ENCODE peak calls at places on chromosome 3, in nine cellular contexts. One of them, this sample, is unnamed.
A peak's percentile ranks its signal among the peaks of the same experiment; 100 is the strongest.

GRCh38 chr3:134460965-134461364 is 24.8 kb downstream of the ANAPC13 start:
- DNase-seq in HT1080: no peak
- DNase-seq in NCI-H82: no peak
- DNase-seq in esophagus muscularis mucosa: peak; percentile 34
- DNase-seq in A172: no peak
- DNase-seq in A549: no peak
- DNase-seq in HS-5: peak; percentile 93
- DNase-seq in NCI-H146: no peak
- DNase-seq in B cell: no peak
- DNase-seq in this sample: no peak

GRCh38 chr3:177358085-177358967 is 161.0 kb upstream of the TBL1XR1 start:
- DNase-seq in HT1080: peak; percentile 99
- DNase-seq in NCI-H82: peak; percentile 70
- DNase-seq in esophagus muscularis mucosa: no peak
- DNase-seq in A172: peak; percentile 90
- DNase-seq in A549: peak; percentile 92
- DNase-seq in HS-5: peak; percentile 28
- DNase-seq in NCI-H146: peak; percentile 49
- DNase-seq in B cell: peak; percentile 54
- DNase-seq in this sample: peak; percentile 47

GRCh38 chr3:187039723-187040414 is 99.4 kb downstream of the RPL39L start:
- DNase-seq in HT1080: no peak
- DNase-seq in NCI-H82: no peak
- DNase-seq in esophagus muscularis mucosa: no peak
- DNase-seq in A172: no peak
- DNase-seq in A549: no peak
- DNase-seq in HS-5: no peak
- DNase-seq in NCI-H146: no peak
- DNase-seq in B cell: no peak
- DNase-seq in this sample: no peak

GRCh38 chr3:13600950-13601691 is 52.2 kb downstream of the FBLN2 start:
- DNase-seq in HT1080: peak; percentile 69
- DNase-seq in NCI-H82: peak; percentile 63
- DNase-seq in esophagus muscularis mucosa: no peak
- DNase-seq in A172: peak; percentile 96
- DNase-seq in A549: peak; percentile 39
- DNase-seq in HS-5: peak; percentile 83
- DNase-seq in NCI-H146: no peak
- DNase-seq in B cell: no peak
- DNase-seq in this sample: no peak

GRCh38 chr3:129658156-129658843 is 51.8 kb upstream of the PLXND1 start:
- DNase-seq in HT1080: peak; percentile 32
- DNase-seq in NCI-H82: no peak
- DNase-seq in esophagus muscularis mucosa: no peak
- DNase-seq in A172: no peak
- DNase-seq in A549: no peak
- DNase-seq in HS-5: no peak
- DNase-seq in NCI-H146: no peak
- DNase-seq in B cell: no peak
- DNase-seq in this sample: no peak

GRCh38 chr3:30696403-30696819 is 90.0 kb downstream of the TGFBR2 start:
- DNase-seq in HT1080: no peak
- DNase-seq in NCI-H82: peak; percentile 1
- DNase-seq in esophagus muscularis mucosa: no peak
- DNase-seq in A172: no peak
- DNase-seq in A549: no peak
- DNase-seq in HS-5: no peak
- DNase-seq in NCI-H146: no peak
- DNase-seq in B cell: no peak
- DNase-seq in this sample: no peak

GRCh38 chr3:73547427-73548036 is 77.2 kb downstream of the PDZRN3 start:
- DNase-seq in HT1080: no peak
- DNase-seq in NCI-H82: no peak
- DNase-seq in esophagus muscularis mucosa: no peak
- DNase-seq in A172: no peak
- DNase-seq in A549: no peak
- DNase-seq in HS-5: peak; percentile 87
- DNase-seq in NCI-H146: no peak
- DNase-seq in B cell: no peak
- DNase-seq in this sample: no peak

GRCh38 chr3:148848410-148848809 is 16.7 kb upstream of the CPA3 start:
- DNase-seq in HT1080: no peak
- DNase-seq in NCI-H82: no peak
- DNase-seq in esophagus muscularis mucosa: no peak
- DNase-seq in A172: no peak
- DNase-seq in A549: no peak
- DNase-seq in HS-5: no peak
- DNase-seq in NCI-H146: no peak
- DNase-seq in B cell: no peak
- DNase-seq in this sample: no peak

GRCh38 chr3:115834068-115834467 is 210.8 kb downstream of the GAP43 start:
- DNase-seq in HT1080: peak; percentile 89
- DNase-seq in NCI-H82: no peak
- DNase-seq in esophagus muscularis mucosa: no peak
- DNase-seq in A172: peak; percentile 75
- DNase-seq in A549: no peak
- DNase-seq in HS-5: peak; percentile 78
- DNase-seq in NCI-H146: no peak
- DNase-seq in B cell: no peak
- DNase-seq in this sample: no peak

GRCh38 chr3:23966308-23966707 is 21.2 kb downstream of the NR1D2 start:
- DNase-seq in HT1080: no peak
- DNase-seq in NCI-H82: no peak
- DNase-seq in esophagus muscularis mucosa: no peak
- DNase-seq in A172: no peak
- DNase-seq in A549: no peak
- DNase-seq in HS-5: no peak
- DNase-seq in NCI-H146: no peak
- DNase-seq in B cell: no peak
- DNase-seq in this sample: no peak